ENCODE peak calls at places on chromosomes 2 and 18, in six cellular contexts. C is transverse colon, J is GM12878, S is sigmoid colon, P is A549, Q is suprapubic skin. I is an unnamed sample.

GRCh38 chr2:65231892-65232477 is 4.4 kb downstream of the ACTR2 start:
- DNase-seq in J (no peak), C (no peak), P (no peak), S (no peak), Q (no peak), I (no peak)

GRCh38 chr2:128286011-128286721 is 32.5 kb downstream of the HS6ST1 start:
- DNase-seq in P (no peak), J (no peak), C (no peak), Q (no peak), S (no peak), I (peak)

GRCh38 chr2:147520817-147521216 is 324.0 kb upstream of the ACVR2A start:
- DNase-seq in S (no peak), J (no peak), P (no peak), Q (no peak), C (no peak), I (no peak)

GRCh38 chr2:209973328-209973727 is 29.1 kb upstream of the RPE start:
- DNase-seq in Q (no peak), J (no peak), C (no peak), S (no peak), P (no peak), I (no peak)

GRCh38 chr2:143988082-143988481 is 531.8 kb downstream of the ZEB2 start:
- DNase-seq in C (no peak), S (no peak), J (no peak), P (no peak), Q (no peak), I (no peak)

GRCh38 chr2:72475246-72475645 is 327.6 kb upstream of the CYP26B1 start:
- DNase-seq in S (no peak), J (no peak), P (no peak), Q (no peak), C (no peak), I (no peak)

GRCh38 chr2:187586091-187586632 is 31.9 kb upstream of the TFPI start:
- DNase-seq in J (peak), P (no peak), Q (no peak), S (no peak), C (no peak), I (no peak)

GRCh38 chr18:59954746-59955145 is 55.0 kb downstream of the PMAIP1 start:
- DNase-seq in P (no peak), S (no peak), J (no peak), Q (no peak), C (no peak), I (no peak)

GRCh38 chr18:48320639-48320945 is 88.6 kb downstream of the ZBTB7C start:
- DNase-seq in J (no peak), C (no peak), Q (no peak), S (no peak), P (no peak), I (no peak)

GRCh38 chr18:2854871-2855270 is 8.1 kb downstream of the EMILIN2 start:
- DNase-seq in S (peak), Q (no peak), J (no peak), P (no peak), C (no peak), I (no peak)

GRCh38 chr18:79208882-79209281 is 139.7 kb downstream of the ATP9B start:
- DNase-seq in P (no peak), C (no peak), J (no peak), Q (no peak), S (no peak), I (no peak)

GRCh38 chr2:52220393-52220792 is 1188.5 kb upstream of the NRXN1 start:
- DNase-seq in C (no peak), P (no peak), S (no peak), J (no peak), Q (no peak), I (peak)
- TF ChIP-seq EP300 in C (no peak), P (no peak), S (no peak), J (no peak), Q (no peak), I (no peak)

GRCh38 chr18:11955299-11956029 is 25.8 kb upstream of the IMPA2 start:
- DNase-seq in P (no peak), J (no peak), S (peak), C (peak), Q (no peak), I (no peak)
- TF ChIP-seq EP300 in P (no peak), J (no peak), S (no peak), C (no peak), Q (no peak), I (no peak)

GRCh38 chr2:215870088-215870490 is 143.3 kb downstream of the MREG start:
- DNase-seq in P (no peak), S (no peak), Q (no peak), J (no peak), C (no peak), I (no peak)
- TF ChIP-seq EP300 in P (no peak), S (no peak), Q (no peak), J (no peak), C (peak), I (no peak)

GRCh38 chr18:70762812-70763211 is 474.0 kb downstream of the SOCS6 start:
- DNase-seq in Q (no peak), C (no peak), J (no peak), S (no peak), P (no peak), I (no peak)
- TF ChIP-seq EP300 in Q (no peak), C (no peak), J (no peak), S (no peak), P (no peak), I (no peak)

GRCh38 chr2:3727397-3728045 is 24.1 kb downstream of the DCDC2C start:
- DNase-seq in C (no peak), J (no peak), P (no peak), Q (no peak), S (no peak), I (no peak)

GRCh38 chr2:3729786-3730185 is 26.4 kb downstream of the DCDC2C start:
- DNase-seq in P (no peak), Q (no peak), S (no peak), J (no peak), C (no peak), I (no peak)

GRCh38 chr2:3729055-3729448 is 25.7 kb downstream of the DCDC2C start:
- DNase-seq in C (no peak), P (no peak), J (no peak), S (no peak), Q (no peak), I (no peak)

GRCh38 chr2:3726511-3726910 is 23.1 kb downstream of the DCDC2C start:
- DNase-seq in Q (no peak), S (no peak), C (no peak), J (no peak), P (no peak), I (no peak)

DNA sequence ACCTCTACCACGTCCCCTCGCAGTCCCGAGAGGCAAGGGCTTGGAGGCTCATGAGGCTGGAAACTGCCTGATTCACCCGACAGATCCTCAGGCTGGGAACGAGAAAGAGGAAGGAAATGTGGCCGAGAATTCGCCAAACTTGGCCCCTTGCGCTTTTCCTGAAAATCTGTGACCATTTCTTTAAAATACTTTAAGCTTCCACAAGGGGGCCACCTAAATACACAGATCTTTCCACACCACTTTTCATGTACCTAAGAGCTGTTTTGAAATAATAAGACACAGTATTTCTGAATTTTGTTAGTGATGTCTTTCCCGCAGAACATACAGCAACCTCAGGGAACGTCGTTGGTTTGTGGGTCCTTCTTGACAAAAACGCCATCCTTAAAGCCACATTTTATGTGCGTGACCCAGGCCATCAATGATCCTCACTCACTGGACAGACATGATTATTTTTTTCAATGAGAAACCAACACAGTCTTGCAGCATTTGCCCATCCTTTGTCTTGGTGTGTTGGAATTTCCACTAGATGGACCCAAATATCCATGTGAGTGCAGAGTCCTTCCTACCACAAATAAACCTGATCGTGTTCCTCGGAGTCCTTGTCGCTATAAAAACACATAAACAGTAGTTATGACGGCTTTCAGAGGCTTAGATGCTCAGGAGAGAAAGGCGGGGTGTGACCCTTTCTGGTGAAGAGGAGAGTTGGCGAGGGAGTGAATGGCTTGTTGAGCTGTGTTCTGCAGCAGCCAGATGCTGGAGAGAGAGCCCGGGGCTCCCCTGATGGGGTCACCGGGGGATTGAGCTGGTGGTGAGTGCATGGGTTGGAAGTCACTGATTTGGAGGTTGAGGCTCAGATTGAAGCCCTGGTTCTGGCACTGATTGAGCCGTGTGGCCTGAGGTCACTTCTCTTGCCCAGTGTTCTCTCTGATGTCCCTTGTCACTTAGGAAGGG is 25.0 kb downstream of the DCDC2C start:
- DNase-seq in P (peak), C (no peak), S (no peak), Q (no peak), J (no peak), I (peak)
- TF ChIP-seq EP300 in P (no peak), C (no peak), S (no peak), Q (no peak), J (no peak), I (no peak)

I was measured in ovary.